ENCODE peak calls at places on chromosome 13, in four cellular contexts. F, V, P and Q are unnamed samples.

GRCh38 chr13:93183302-93183701 is 43.3 kb upstream of the GPC6 start:
- DNase-seq in F (no peak), V (no peak), P (no peak), Q (no peak)

GRCh38 chr13:48126944-48127814 is 32.3 kb upstream of the MED4 start:
- DNase-seq in F (peak; percentile 29), V (peak; percentile 83), P (peak; percentile 90), Q (peak; percentile 66)

GRCh38 chr13:109345433-109345941 is 440.9 kb downstream of the IRS2 start:
- DNase-seq in F (no peak), V (peak; percentile 19), P (peak; percentile 1), Q (no peak)

GRCh38 chr13:92530364-92530763 is 696.2 kb upstream of the GPC6 start:
- DNase-seq in F (no peak), V (peak; percentile 41), P (no peak), Q (no peak)

GRCh38 chr13:112119192-112120030 is 52.5 kb downstream of the SOX1 start:
- DNase-seq in F (peak; percentile 18), V (no peak), P (no peak), Q (no peak)

GRCh38 chr13:25059943-25060342 is 36.0 kb upstream of the PABPC3 start:
- DNase-seq in F (no peak), V (no peak), P (no peak), Q (no peak)

GRCh38 chr13:93066187-93066586 is 160.4 kb upstream of the GPC6 start:
- DNase-seq in F (no peak), V (peak; percentile 89), P (peak; percentile 85), Q (no peak)

GRCh38 chr13:107361666-107362065 is 793.7 kb upstream of the ARGLU1 start:
- DNase-seq in F (no peak), V (peak; percentile 54), P (peak; percentile 70), Q (no peak)

GRCh38 chr13:33645591-33646554 is 172.1 kb upstream of the RFC3 start:
- DNase-seq in F (no peak), V (no peak), P (no peak), Q (no peak)

GRCh38 chr13:108083056-108083455 is 132.3 kb downstream of the LIG4 start:
- DNase-seq in F (no peak), V (no peak), P (no peak), Q (no peak)

GRCh38 chr13:75468602-75469001 is 13.4 kb downstream of the TBC1D4 start:
- DNase-seq in F (no peak), V (no peak), P (no peak), Q (no peak)

GRCh38 chr13:46101488-46102289 is 3.1 kb downstream of the CPB2 start:
- DNase-seq in F (no peak), V (no peak), P (no peak), Q (peak; percentile 16)

GRCh38 chr13:111008351-111008750 is 93.5 kb upstream of the ANKRD10 start:
- DNase-seq in F (no peak), V (no peak), P (no peak), Q (no peak)

GRCh38 chr13:111005808-111006494 is 91.1 kb upstream of the ANKRD10 start:
- DNase-seq in F (peak; percentile 42), V (peak; percentile 83), P (peak; percentile 65), Q (no peak)

GRCh38 chr13:111005364-111005763 is 90.5 kb upstream of the ANKRD10 start:
- DNase-seq in F (no peak), V (peak; percentile 16), P (peak; percentile 54), Q (no peak)

GRCh38 chr13:111007209-111007608 is 92.3 kb upstream of the ANKRD10 start:
- DNase-seq in F (no peak), V (no peak), P (no peak), Q (peak; percentile 5)

GRCh38 chr13:111006508-111007031 is 91.7 kb upstream of the ANKRD10 start:
- DNase-seq in F (no peak), V (peak; percentile 92), P (peak; percentile 93), Q (no peak)
- H3K4me3 ChIP-seq in F (no peak overlapping the region), V (no peak overlapping the region), P (peak overlapping the region; percentile 31), Q (no peak overlapping the region)

DNA sequence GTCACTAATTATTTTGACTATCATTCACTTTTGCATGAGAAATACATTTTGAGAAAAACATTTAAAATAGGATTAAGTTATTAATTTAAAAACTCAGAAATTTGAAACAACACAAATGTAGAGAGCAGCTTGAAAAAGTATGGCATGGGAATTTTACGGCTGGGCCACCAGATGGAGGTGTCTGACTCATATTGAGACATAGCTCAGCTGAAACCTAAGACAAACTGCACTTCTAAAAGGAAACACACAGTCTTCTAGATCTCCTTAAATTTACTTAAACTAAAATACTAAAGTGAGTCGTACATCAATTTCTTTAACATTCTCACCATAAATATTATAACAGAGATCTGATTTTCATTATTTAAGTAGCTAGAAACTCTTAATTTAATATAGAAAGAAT is 41.9 kb upstream of the POSTN start:
- DNase-seq in F (no peak), V (peak; percentile 89), P (peak; percentile 89), Q (peak; percentile 12)
- TF ChIP-seq CTCF in F (peak; percentile 27), V (peak; percentile 69), P (peak; percentile 73), Q (no peak)

DNA sequence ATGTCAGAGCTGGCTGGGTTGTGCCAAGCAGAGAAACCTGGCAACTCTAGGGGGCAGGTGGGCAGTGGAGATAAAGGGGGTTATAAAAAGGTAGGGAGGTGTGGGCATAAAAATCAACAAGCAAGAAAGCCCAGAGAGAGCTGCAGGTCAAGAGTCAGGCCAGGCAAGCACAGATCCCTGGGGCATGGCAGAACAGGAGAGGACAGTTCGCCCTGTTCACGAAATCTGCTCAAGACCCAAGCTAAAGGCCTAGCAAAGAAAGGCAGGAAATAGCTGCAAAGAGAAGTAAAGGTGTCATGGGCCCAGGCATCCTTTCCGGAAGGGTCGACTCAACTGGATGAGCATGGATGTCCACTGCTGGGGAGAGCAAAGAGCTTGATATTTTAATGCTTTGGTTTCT is 3.4 kb downstream of the MBNL2 start:
- DNase-seq in F (no peak), V (no peak), P (no peak), Q (peak; percentile 21)
- H3K4me3 ChIP-seq in F (peak overlapping the region; percentile 53), V (peak overlapping the region; percentile 74), P (peak overlapping the region; percentile 91), Q (peak overlapping the region; percentile 95)

DNA sequence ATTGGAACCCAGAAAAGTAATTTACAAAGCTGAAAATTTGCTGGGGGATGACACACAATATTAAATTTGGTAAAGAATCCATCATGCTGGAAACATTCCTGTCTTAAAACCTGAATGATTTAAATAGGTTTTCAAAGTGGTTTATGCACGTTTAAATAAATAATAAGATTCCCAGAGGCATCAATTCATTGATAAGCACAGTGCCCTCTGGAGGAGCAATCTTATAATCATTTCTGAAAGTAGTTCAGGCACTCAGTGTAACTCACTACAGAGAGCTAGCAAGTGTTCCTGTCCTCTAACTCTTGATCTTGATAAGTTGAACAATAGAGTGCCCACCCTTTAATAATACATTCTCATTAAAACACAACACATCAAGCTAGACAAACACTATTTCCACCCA is 43.5 kb upstream of the SHISA2 start:
- DNase-seq in F (no peak), V (no peak), P (no peak), Q (no peak)
- TF ChIP-seq CTCF in F (no peak), V (no peak), P (no peak), Q (no peak)

GRCh38 chr13:52454825-52455676 is at the start of gene CKAP2:
- DNase-seq in F (peak; percentile 94), V (peak; percentile 93), P (peak; percentile 91), Q (peak; percentile 97)
- H3K4me3 ChIP-seq in F (peak within 1 kb of the TSS; percentile 96), V (peak within 1 kb of the TSS; percentile 93), P (peak within 1 kb of the TSS; percentile 97), Q (peak within 1 kb of the TSS; percentile 98)

GRCh38 chr13:44573071-44573470 is 3.1 kb downstream of the TSC22D1 start:
- DNase-seq in F (no peak), V (no peak), P (no peak), Q (no peak)

GRCh38 chr13:44573790-44574465 is 2.2 kb downstream of the TSC22D1 start:
- DNase-seq in F (peak; percentile 67), V (peak; percentile 57), P (peak; percentile 66), Q (peak; percentile 53)

GRCh38 chr13:44575741-44576395 is at the start of gene TSC22D1:
- DNase-seq in F (peak; percentile 51), V (peak; percentile 56), P (peak; percentile 58), Q (peak; percentile 73)

GRCh38 chr13:44575035-44575434 is 1.1 kb downstream of the TSC22D1 start:
- DNase-seq in F (no peak), V (no peak), P (no peak), Q (no peak)

GRCh38 chr13:44574466-44574855 is 1.7 kb downstream of the TSC22D1 start:
- DNase-seq in F (no peak), V (no peak), P (no peak), Q (no peak)
- TF ChIP-seq CTCF in F (no peak), V (peak; percentile 1), P (no peak), Q (no peak)